ENCODE peak calls at places on chromosomes 16 and 17, in seven cellular contexts. One of them, this sample, is unnamed.
A peak's percentile ranks its signal among the peaks of the same experiment; 100 is the strongest.

GRCh38 chr17:40304464-40304863 is 4.5 kb upstream of the RARA start:
- DNase-seq in endothelial cell of umbilical vein: no peak
- DNase-seq in IMR-90: peak; percentile 87
- DNase-seq in lower leg skin: peak; percentile 72
- DNase-seq in uterus: peak; percentile 54
- DNase-seq in breast epithelium: no peak
- DNase-seq in esophagus muscularis mucosa: no peak
- DNase-seq in this sample: no peak

GRCh38 chr16:71727545-71728324 is 3.2 kb upstream of the PHLPP2 start:
- DNase-seq in endothelial cell of umbilical vein: no peak
- DNase-seq in IMR-90: no peak
- DNase-seq in lower leg skin: no peak
- DNase-seq in uterus: no peak
- DNase-seq in breast epithelium: no peak
- DNase-seq in esophagus muscularis mucosa: no peak
- DNase-seq in this sample: peak; percentile 92

GRCh38 chr16:77871932-77872331 is 83.6 kb downstream of the VAT1L start:
- DNase-seq in endothelial cell of umbilical vein: no peak
- DNase-seq in IMR-90: no peak
- DNase-seq in lower leg skin: peak; percentile 57
- DNase-seq in uterus: no peak
- DNase-seq in breast epithelium: no peak
- DNase-seq in esophagus muscularis mucosa: no peak
- DNase-seq in this sample: no peak

GRCh38 chr17:20896153-20896649 is 146.6 kb downstream of the USP22 start:
- DNase-seq in endothelial cell of umbilical vein: peak; percentile 35
- DNase-seq in IMR-90: peak; percentile 1
- DNase-seq in lower leg skin: no peak
- DNase-seq in uterus: peak; percentile 42
- DNase-seq in breast epithelium: no peak
- DNase-seq in esophagus muscularis mucosa: no peak
- DNase-seq in this sample: peak; percentile 5

GRCh38 chr16:82138478-82139285 is 31.3 kb downstream of the MPHOSPH6 start:
- DNase-seq in endothelial cell of umbilical vein: no peak
- DNase-seq in IMR-90: no peak
- DNase-seq in lower leg skin: no peak
- DNase-seq in uterus: no peak
- DNase-seq in breast epithelium: no peak
- DNase-seq in esophagus muscularis mucosa: no peak
- DNase-seq in this sample: no peak

GRCh38 chr16:27242868-27243590 is 25.5 kb downstream of the NSMCE1 start:
- DNase-seq in endothelial cell of umbilical vein: peak; percentile 96
- DNase-seq in IMR-90: peak; percentile 98
- DNase-seq in lower leg skin: peak; percentile 86
- DNase-seq in uterus: peak; percentile 42
- DNase-seq in breast epithelium: no peak
- DNase-seq in esophagus muscularis mucosa: no peak
- DNase-seq in this sample: no peak

GRCh38 chr17:61325382-61326073 is 74.1 kb upstream of the TBX2 start:
- DNase-seq in endothelial cell of umbilical vein: no peak
- DNase-seq in IMR-90: peak; percentile 81
- DNase-seq in lower leg skin: no peak
- DNase-seq in uterus: no peak
- DNase-seq in breast epithelium: no peak
- DNase-seq in esophagus muscularis mucosa: no peak
- DNase-seq in this sample: no peak

GRCh38 chr17:42180411-42180921 is 476 bp downstream of the KCNH4 start:
- DNase-seq in endothelial cell of umbilical vein: no peak
- DNase-seq in IMR-90: no peak
- DNase-seq in lower leg skin: no peak
- DNase-seq in uterus: no peak
- DNase-seq in breast epithelium: no peak
- DNase-seq in esophagus muscularis mucosa: no peak
- DNase-seq in this sample: no peak

GRCh38 chr16:21950782-21951521 is 2.2 kb upstream of the UQCRC2 start:
- DNase-seq in endothelial cell of umbilical vein: peak; percentile 48
- DNase-seq in IMR-90: peak; percentile 37
- DNase-seq in lower leg skin: no peak
- DNase-seq in uterus: no peak
- DNase-seq in breast epithelium: no peak
- DNase-seq in esophagus muscularis mucosa: no peak
- DNase-seq in this sample: peak; percentile 47

GRCh38 chr17:17300624-17301568 is 2.3 kb upstream of the NT5M start:
- DNase-seq in endothelial cell of umbilical vein: peak; percentile 47
- DNase-seq in IMR-90: peak; percentile 51
- DNase-seq in lower leg skin: no peak
- DNase-seq in uterus: peak; percentile 62
- DNase-seq in breast epithelium: no peak
- DNase-seq in esophagus muscularis mucosa: no peak
- DNase-seq in this sample: peak; percentile 76

GRCh38 chr17:69404398-69404797 is 10.1 kb upstream of the MAP2K6 start:
- DNase-seq in endothelial cell of umbilical vein: no peak
- DNase-seq in IMR-90: peak; percentile 55
- DNase-seq in lower leg skin: no peak
- DNase-seq in uterus: no peak
- DNase-seq in breast epithelium: no peak
- DNase-seq in esophagus muscularis mucosa: no peak
- DNase-seq in this sample: no peak

DNA sequence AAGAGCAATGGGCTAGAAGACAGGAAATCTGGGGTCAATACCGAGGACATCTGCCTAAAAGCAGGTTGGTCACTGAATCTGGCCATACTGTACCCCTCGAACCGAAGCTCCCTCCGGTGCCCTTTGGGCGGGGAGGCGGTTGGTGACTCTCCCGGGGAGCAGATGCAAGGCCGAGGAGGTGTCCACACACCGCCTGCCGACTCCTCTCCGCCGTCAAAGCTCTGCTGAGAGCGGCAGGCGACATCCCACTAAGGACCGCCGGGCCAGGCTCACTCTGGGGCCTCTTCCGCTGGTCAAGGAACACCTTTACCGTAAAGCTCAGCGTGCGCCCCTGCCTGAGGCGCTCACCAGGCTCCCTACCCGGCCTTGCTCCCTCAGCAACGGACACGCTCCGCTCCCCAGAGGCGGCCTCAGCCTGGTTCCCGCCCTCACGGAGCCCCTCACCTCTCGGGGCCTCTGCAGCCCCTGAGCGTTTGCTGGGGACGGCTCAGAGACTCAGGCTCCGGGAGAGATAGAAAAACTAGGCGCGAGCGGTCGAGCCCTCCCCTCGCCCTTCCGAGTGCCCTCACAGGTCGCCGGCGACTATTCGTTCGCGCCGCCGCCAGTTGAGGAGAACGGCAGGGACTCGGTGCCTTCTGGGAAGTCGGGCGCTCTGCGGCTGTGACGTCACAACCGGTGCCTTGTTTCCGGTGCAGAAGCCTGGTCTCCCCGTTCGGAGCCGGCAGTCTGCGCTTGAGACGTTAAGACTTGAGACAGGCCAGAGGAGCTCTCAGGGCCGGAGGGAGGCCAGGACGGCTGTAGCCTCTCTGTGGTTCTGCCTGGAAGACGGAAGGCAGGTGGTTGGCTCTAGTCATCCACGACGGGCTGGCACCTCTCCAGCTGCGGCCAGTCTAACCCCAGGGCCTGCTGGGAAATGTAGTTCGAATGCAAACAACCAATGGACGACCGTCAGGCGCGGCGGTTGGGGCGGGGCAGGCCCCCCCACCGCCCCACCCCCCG is at the start of gene ZNF200:
- DNase-seq in endothelial cell of umbilical vein: peak; percentile 96
- DNase-seq in IMR-90: peak; percentile 94
- DNase-seq in lower leg skin: peak; percentile 99
- DNase-seq in uterus: peak; percentile 94
- DNase-seq in breast epithelium: peak; percentile 95
- DNase-seq in esophagus muscularis mucosa: peak; percentile 99
- DNase-seq in this sample: peak; percentile 98
- TF ChIP-seq POLR2A in endothelial cell of umbilical vein: peak; percentile 65
- TF ChIP-seq POLR2A in IMR-90: peak; percentile 73
- TF ChIP-seq POLR2A in lower leg skin: no peak
- TF ChIP-seq POLR2A in uterus: peak; percentile 43
- TF ChIP-seq POLR2A in breast epithelium: no peak
- TF ChIP-seq POLR2A in esophagus muscularis mucosa: peak; percentile 22
- TF ChIP-seq POLR2A in this sample: peak; percentile 92

GRCh38 chr16:11461595-11461990 is 116.3 kb downstream of the RMI2 start:
- DNase-seq in endothelial cell of umbilical vein: no peak
- DNase-seq in IMR-90: no peak
- DNase-seq in lower leg skin: no peak
- DNase-seq in uterus: no peak
- DNase-seq in breast epithelium: no peak
- DNase-seq in esophagus muscularis mucosa: no peak
- DNase-seq in this sample: no peak
- TF ChIP-seq POLR2A in endothelial cell of umbilical vein: no peak
- TF ChIP-seq POLR2A in IMR-90: no peak
- TF ChIP-seq POLR2A in lower leg skin: no peak
- TF ChIP-seq POLR2A in uterus: no peak
- TF ChIP-seq POLR2A in breast epithelium: no peak
- TF ChIP-seq POLR2A in esophagus muscularis mucosa: no peak
- TF ChIP-seq POLR2A in this sample: no peak

GRCh38 chr17:79732246-79732645 is 1.5 kb downstream of the ENPP7 start:
- DNase-seq in endothelial cell of umbilical vein: no peak
- DNase-seq in IMR-90: no peak
- DNase-seq in lower leg skin: no peak
- DNase-seq in uterus: no peak
- DNase-seq in breast epithelium: no peak
- DNase-seq in esophagus muscularis mucosa: no peak
- DNase-seq in this sample: no peak

GRCh38 chr17:79735096-79735495 is 4.4 kb downstream of the ENPP7 start:
- DNase-seq in endothelial cell of umbilical vein: no peak
- DNase-seq in IMR-90: no peak
- DNase-seq in lower leg skin: no peak
- DNase-seq in uterus: no peak
- DNase-seq in breast epithelium: no peak
- DNase-seq in esophagus muscularis mucosa: no peak
- DNase-seq in this sample: no peak

GRCh38 chr17:79733692-79734070 is 2.9 kb downstream of the ENPP7 start:
- DNase-seq in endothelial cell of umbilical vein: no peak
- DNase-seq in IMR-90: no peak
- DNase-seq in lower leg skin: no peak
- DNase-seq in uterus: no peak
- DNase-seq in breast epithelium: no peak
- DNase-seq in esophagus muscularis mucosa: no peak
- DNase-seq in this sample: no peak

GRCh38 chr17:79730769-79731483 is at the start of gene ENPP7:
- DNase-seq in endothelial cell of umbilical vein: no peak
- DNase-seq in IMR-90: no peak
- DNase-seq in lower leg skin: no peak
- DNase-seq in uterus: no peak
- DNase-seq in breast epithelium: no peak
- DNase-seq in esophagus muscularis mucosa: no peak
- DNase-seq in this sample: no peak

GRCh38 chr17:79732804-79733691 is 2.3 kb downstream of the ENPP7 start:
- DNase-seq in endothelial cell of umbilical vein: peak; percentile 21
- DNase-seq in IMR-90: no peak
- DNase-seq in lower leg skin: no peak
- DNase-seq in uterus: no peak
- DNase-seq in breast epithelium: no peak
- DNase-seq in esophagus muscularis mucosa: no peak
- DNase-seq in this sample: no peak
- TF ChIP-seq POLR2A in endothelial cell of umbilical vein: no peak
- TF ChIP-seq POLR2A in IMR-90: no peak
- TF ChIP-seq POLR2A in lower leg skin: no peak
- TF ChIP-seq POLR2A in uterus: no peak
- TF ChIP-seq POLR2A in breast epithelium: no peak
- TF ChIP-seq POLR2A in esophagus muscularis mucosa: no peak
- TF ChIP-seq POLR2A in this sample: no peak

GRCh38 chr17:81528651-81529436 is 667 bp downstream of the FSCN2 start:
- DNase-seq in endothelial cell of umbilical vein: no peak
- DNase-seq in IMR-90: no peak
- DNase-seq in lower leg skin: no peak
- DNase-seq in uterus: no peak
- DNase-seq in breast epithelium: no peak
- DNase-seq in esophagus muscularis mucosa: no peak
- DNase-seq in this sample: no peak
- TF ChIP-seq POLR2A in endothelial cell of umbilical vein: no peak
- TF ChIP-seq POLR2A in IMR-90: no peak
- TF ChIP-seq POLR2A in lower leg skin: no peak
- TF ChIP-seq POLR2A in uterus: no peak
- TF ChIP-seq POLR2A in breast epithelium: no peak
- TF ChIP-seq POLR2A in esophagus muscularis mucosa: no peak
- TF ChIP-seq POLR2A in this sample: no peak

GRCh38 chr16:88917915-88918627 is 51.6 kb upstream of the PABPN1L start:
- DNase-seq in endothelial cell of umbilical vein: no peak
- DNase-seq in IMR-90: no peak
- DNase-seq in lower leg skin: no peak
- DNase-seq in uterus: no peak
- DNase-seq in breast epithelium: no peak
- DNase-seq in esophagus muscularis mucosa: no peak
- DNase-seq in this sample: no peak

GRCh38 chr16:88913870-88914269 is 47.4 kb upstream of the PABPN1L start:
- DNase-seq in endothelial cell of umbilical vein: no peak
- DNase-seq in IMR-90: no peak
- DNase-seq in lower leg skin: no peak
- DNase-seq in uterus: no peak
- DNase-seq in breast epithelium: no peak
- DNase-seq in esophagus muscularis mucosa: no peak
- DNase-seq in this sample: no peak

GRCh38 chr16:88917146-88917914 is 50.9 kb upstream of the PABPN1L start:
- DNase-seq in endothelial cell of umbilical vein: no peak
- DNase-seq in IMR-90: no peak
- DNase-seq in lower leg skin: no peak
- DNase-seq in uterus: no peak
- DNase-seq in breast epithelium: no peak
- DNase-seq in esophagus muscularis mucosa: no peak
- DNase-seq in this sample: no peak

GRCh38 chr16:88914750-88915368 is 48.4 kb upstream of the PABPN1L start:
- DNase-seq in endothelial cell of umbilical vein: no peak
- DNase-seq in IMR-90: peak; percentile 25
- DNase-seq in lower leg skin: no peak
- DNase-seq in uterus: no peak
- DNase-seq in breast epithelium: no peak
- DNase-seq in esophagus muscularis mucosa: no peak
- DNase-seq in this sample: no peak

GRCh38 chr16:88915639-88916327 is 49.3 kb upstream of the PABPN1L start:
- DNase-seq in endothelial cell of umbilical vein: no peak
- DNase-seq in IMR-90: no peak
- DNase-seq in lower leg skin: no peak
- DNase-seq in uterus: no peak
- DNase-seq in breast epithelium: no peak
- DNase-seq in esophagus muscularis mucosa: no peak
- DNase-seq in this sample: no peak
- TF ChIP-seq POLR2A in endothelial cell of umbilical vein: no peak
- TF ChIP-seq POLR2A in IMR-90: no peak
- TF ChIP-seq POLR2A in lower leg skin: no peak
- TF ChIP-seq POLR2A in uterus: no peak
- TF ChIP-seq POLR2A in breast epithelium: no peak
- TF ChIP-seq POLR2A in esophagus muscularis mucosa: no peak
- TF ChIP-seq POLR2A in this sample: no peak

GRCh38 chr17:47694818-47695663 is 1.1 kb downstream of the TBKBP1 start:
- DNase-seq in endothelial cell of umbilical vein: peak; percentile 55
- DNase-seq in IMR-90: peak; percentile 49
- DNase-seq in lower leg skin: peak; percentile 93
- DNase-seq in uterus: peak; percentile 58
- DNase-seq in breast epithelium: peak; percentile 50
- DNase-seq in esophagus muscularis mucosa: no peak
- DNase-seq in this sample: no peak
- TF ChIP-seq POLR2A in endothelial cell of umbilical vein: peak; percentile 27
- TF ChIP-seq POLR2A in IMR-90: no peak
- TF ChIP-seq POLR2A in lower leg skin: no peak
- TF ChIP-seq POLR2A in uterus: peak; percentile 16
- TF ChIP-seq POLR2A in breast epithelium: peak; percentile 14
- TF ChIP-seq POLR2A in esophagus muscularis mucosa: peak; percentile 25
- TF ChIP-seq POLR2A in this sample: no peak

GRCh38 chr16:31073823-31074072 is 292 bp downstream of the ZNF668 start:
- DNase-seq in endothelial cell of umbilical vein: no peak
- DNase-seq in IMR-90: no peak
- DNase-seq in lower leg skin: no peak
- DNase-seq in uterus: no peak
- DNase-seq in breast epithelium: no peak
- DNase-seq in esophagus muscularis mucosa: no peak
- DNase-seq in this sample: no peak
- TF ChIP-seq POLR2A in endothelial cell of umbilical vein: no peak
- TF ChIP-seq POLR2A in IMR-90: no peak
- TF ChIP-seq POLR2A in lower leg skin: no peak
- TF ChIP-seq POLR2A in uterus: no peak
- TF ChIP-seq POLR2A in breast epithelium: no peak
- TF ChIP-seq POLR2A in esophagus muscularis mucosa: no peak
- TF ChIP-seq POLR2A in this sample: no peak

This sample was measured in erythroblast.